ENCODE peak calls at places on chromosome X, in six cellular contexts. U is AG04450; O is CD4-positive, alpha-beta T cell; P is ascending aorta; C is CD8-positive, alpha-beta T cell; V is fibroblast of lung. Q is an unnamed sample.

GRCh38 chrX:150690126-150690525 is 3.1 kb upstream of the MTMR1 start:
- DNase-seq in V (peak; percentile 94), O (no peak), C (no peak), U (peak; percentile 54), P (no peak), Q (peak; percentile 61)

GRCh38 chrX:97021680-97022079 is 138.0 kb downstream of the RPA4 start:
- DNase-seq in V (peak; percentile 41), P (no peak), U (no peak), C (no peak), O (no peak), Q (no peak)

GRCh38 chrX:151870603-151871002 is 42.1 kb upstream of the MAGEA4 start:
- DNase-seq in P (no peak), V (peak; percentile 93), O (no peak), U (peak; percentile 55), C (no peak), Q (no peak)

GRCh38 chrX:18887821-18888205 is 96.1 kb downstream of the PHKA2 start:
- DNase-seq in U (no peak), C (no peak), P (no peak), V (no peak), O (no peak), Q (no peak)

GRCh38 chrX:20189171-20189570 is 47.5 kb upstream of the EIF1AX start:
- DNase-seq in O (no peak), P (no peak), C (no peak), V (no peak), U (no peak), Q (no peak)

GRCh38 chrX:129549124-129549523 is 9.1 kb downstream of the OCRL start:
- DNase-seq in U (no peak), O (no peak), P (no peak), C (no peak), V (no peak), Q (no peak)

GRCh38 chrX:53544936-53545335 is 110.8 kb upstream of the HSD17B10 start:
- DNase-seq in O (no peak), V (no peak), U (no peak), P (no peak), C (no peak), Q (no peak)

GRCh38 chrX:84363054-84363453 is 139.2 kb downstream of the HDX start:
- DNase-seq in C (no peak), P (no peak), V (peak; percentile 15), U (no peak), O (no peak), Q (no peak)

GRCh38 chrX:84735025-84735424 is 232.8 kb upstream of the HDX start:
- DNase-seq in C (no peak), O (no peak), V (peak; percentile 8), P (no peak), U (no peak), Q (peak; percentile 73)

GRCh38 chrX:122906726-122907125 is 277.4 kb upstream of the GRIA3 start:
- DNase-seq in O (no peak), V (no peak), U (no peak), C (no peak), P (no peak), Q (no peak)

DNA sequence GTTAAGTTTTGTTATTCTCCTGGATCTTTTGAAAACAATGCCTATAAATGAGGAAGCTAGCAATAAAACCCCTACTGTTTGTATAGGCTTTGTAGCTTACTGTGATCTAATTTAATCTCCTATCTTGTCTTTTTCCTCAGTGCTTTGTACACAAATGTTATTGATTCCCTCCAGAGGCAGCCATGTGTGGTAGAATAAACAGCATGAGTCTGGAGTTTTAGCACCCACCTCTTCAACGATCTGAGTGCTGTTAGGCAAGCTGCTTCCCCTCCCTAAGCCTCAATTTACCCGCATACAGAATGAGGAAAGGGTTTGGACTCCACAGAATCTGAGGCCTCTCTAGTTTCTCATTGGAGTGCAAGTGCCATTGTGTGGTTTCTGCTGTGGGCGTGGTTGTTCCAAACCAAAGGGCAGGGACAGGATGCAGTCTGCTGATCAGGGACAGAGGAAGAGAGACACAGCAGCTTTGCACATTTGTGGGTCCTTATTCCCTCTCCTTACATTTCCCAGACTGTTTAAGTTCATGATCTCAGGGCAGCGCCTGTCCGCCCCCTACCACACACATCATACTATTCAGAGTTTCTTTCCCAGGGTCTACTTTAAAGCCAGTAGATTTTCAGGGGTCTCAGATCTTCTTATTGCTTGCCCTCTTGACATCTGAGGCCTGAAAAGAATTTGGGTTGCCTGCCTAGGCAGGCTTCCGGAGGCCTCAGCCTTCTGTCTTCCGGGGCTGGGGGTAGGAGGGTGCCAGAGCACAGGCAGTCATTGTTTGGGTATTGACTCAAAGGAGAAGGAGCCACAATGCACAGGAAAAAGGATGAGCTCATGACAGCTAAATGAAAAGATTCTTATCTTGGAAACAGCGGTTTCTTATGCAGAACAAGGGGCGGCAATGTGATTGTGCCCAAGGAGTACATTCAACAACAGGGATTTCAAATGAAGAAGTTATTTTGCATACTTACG is 114.9 kb upstream of the TEX13D start:
- DNase-seq in V (peak; percentile 67), P (no peak), O (peak; percentile 44), C (peak; percentile 40), U (no peak), Q (no peak)
- H3K27ac ChIP-seq in V (no peak overlapping the region), P (no peak overlapping the region), O (peak overlapping the region; percentile 76), C (peak overlapping the region; percentile 27), U (no peak overlapping the region), Q (peak overlapping the region; percentile 78)

GRCh38 chrX:9343971-9344370 is 120.9 kb upstream of the TBL1X start:
- DNase-seq in U (no peak), V (no peak), C (no peak), O (no peak), P (no peak), Q (no peak)

GRCh38 chrX:9342581-9343051 is 122.2 kb upstream of the TBL1X start:
- DNase-seq in O (peak; percentile 27), U (no peak), C (no peak), P (peak; percentile 53), V (peak; percentile 80), Q (no peak)

GRCh38 chrX:9339603-9340569 is 125.0 kb upstream of the TBL1X start:
- DNase-seq in V (no peak), P (no peak), O (no peak), C (no peak), U (no peak), Q (no peak)

GRCh38 chrX:9340619-9341304 is 124.1 kb upstream of the TBL1X start:
- DNase-seq in V (peak; percentile 70), O (peak; percentile 30), U (no peak), P (no peak), C (no peak), Q (no peak)

DNA sequence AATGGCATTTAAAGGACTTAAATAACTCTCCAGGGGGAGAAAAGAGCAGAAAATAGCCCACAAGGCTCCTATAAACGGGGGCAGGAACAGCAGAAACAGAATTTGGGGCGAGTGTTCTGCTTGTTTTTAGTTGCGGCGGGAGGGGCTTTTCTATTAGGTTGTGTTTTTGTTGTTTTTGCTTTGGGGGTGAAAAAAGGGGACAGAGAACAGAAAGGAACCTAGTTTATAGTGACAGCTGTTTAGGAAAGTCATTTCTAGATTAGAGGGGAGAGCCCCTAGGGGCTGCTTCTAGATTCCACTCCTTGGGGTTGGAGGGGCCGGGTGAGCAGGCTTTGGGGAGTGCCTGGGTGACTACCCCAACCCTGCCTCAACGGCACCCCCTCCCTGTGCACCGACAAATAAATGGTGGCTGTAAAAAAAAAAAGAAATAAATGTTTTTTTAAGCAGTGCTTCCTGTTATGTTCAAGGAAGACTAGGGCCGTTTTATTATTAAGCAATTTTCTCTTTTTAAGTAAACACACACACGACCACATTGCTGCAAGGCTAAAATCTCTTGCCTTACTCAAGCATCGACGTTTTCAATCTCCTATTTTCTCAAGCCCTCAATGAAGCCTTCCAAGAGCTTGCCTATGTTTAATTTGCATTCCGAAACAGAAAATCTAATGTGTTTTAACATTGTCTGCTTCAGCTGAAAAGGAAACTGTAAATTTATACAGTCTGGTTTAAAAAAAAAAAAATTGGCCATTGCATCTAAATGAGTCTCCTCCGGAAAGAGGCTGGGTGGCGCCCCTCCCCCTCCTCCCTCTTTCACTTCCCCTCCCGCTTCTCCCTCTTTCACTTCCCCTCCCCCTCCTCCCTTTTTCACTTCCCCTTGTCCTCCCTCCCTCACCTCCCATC is 123.3 kb upstream of the TBL1X start:
- DNase-seq in O (peak; percentile 47), U (no peak), P (no peak), V (peak; percentile 53), C (no peak), Q (no peak)
- H3K27ac ChIP-seq in O (peak overlapping the region; percentile 83), U (peak overlapping the region; percentile 82), P (peak overlapping the region; percentile 88), V (peak overlapping the region; percentile 67), C (peak overlapping the region; percentile 81), Q (no peak overlapping the region)

GRCh38 chrX:37910186-37910585 is 62.8 kb upstream of the DYNLT3 start:
- DNase-seq in U (no peak), O (no peak), P (no peak), V (no peak), C (no peak), Q (no peak)
- H3K27ac ChIP-seq in U (no peak overlapping the region), O (no peak overlapping the region), P (no peak overlapping the region), V (no peak overlapping the region), C (no peak overlapping the region), Q (no peak overlapping the region)

GRCh38 chrX:24466025-24466424 is 939 bp downstream of the PDK3 start:
- DNase-seq in P (no peak), U (no peak), C (no peak), V (no peak), O (no peak), Q (no peak)
- H3K27ac ChIP-seq in P (peak overlapping the region; percentile 90), U (no peak overlapping the region), C (peak overlapping the region; percentile 77), V (no peak overlapping the region), O (peak overlapping the region; percentile 80), Q (no peak overlapping the region)

GRCh38 chrX:39532761-39533160 is 565.0 kb downstream of the BCOR start:
- DNase-seq in V (no peak), P (no peak), C (no peak), U (no peak), O (no peak), Q (no peak)

GRCh38 chrX:39525758-39526157 is 572.0 kb downstream of the BCOR start:
- DNase-seq in P (no peak), C (no peak), O (no peak), U (no peak), V (no peak), Q (no peak)

GRCh38 chrX:39528161-39528560 is 569.6 kb downstream of the BCOR start:
- DNase-seq in C (no peak), O (no peak), U (no peak), V (no peak), P (no peak), Q (no peak)

GRCh38 chrX:39527045-39527444 is 570.7 kb downstream of the BCOR start:
- DNase-seq in O (no peak), P (no peak), C (no peak), V (peak; percentile 75), U (no peak), Q (no peak)
- H3K27ac ChIP-seq in O (no peak overlapping the region), P (no peak overlapping the region), C (no peak overlapping the region), V (no peak overlapping the region), U (no peak overlapping the region), Q (no peak overlapping the region)

DNA sequence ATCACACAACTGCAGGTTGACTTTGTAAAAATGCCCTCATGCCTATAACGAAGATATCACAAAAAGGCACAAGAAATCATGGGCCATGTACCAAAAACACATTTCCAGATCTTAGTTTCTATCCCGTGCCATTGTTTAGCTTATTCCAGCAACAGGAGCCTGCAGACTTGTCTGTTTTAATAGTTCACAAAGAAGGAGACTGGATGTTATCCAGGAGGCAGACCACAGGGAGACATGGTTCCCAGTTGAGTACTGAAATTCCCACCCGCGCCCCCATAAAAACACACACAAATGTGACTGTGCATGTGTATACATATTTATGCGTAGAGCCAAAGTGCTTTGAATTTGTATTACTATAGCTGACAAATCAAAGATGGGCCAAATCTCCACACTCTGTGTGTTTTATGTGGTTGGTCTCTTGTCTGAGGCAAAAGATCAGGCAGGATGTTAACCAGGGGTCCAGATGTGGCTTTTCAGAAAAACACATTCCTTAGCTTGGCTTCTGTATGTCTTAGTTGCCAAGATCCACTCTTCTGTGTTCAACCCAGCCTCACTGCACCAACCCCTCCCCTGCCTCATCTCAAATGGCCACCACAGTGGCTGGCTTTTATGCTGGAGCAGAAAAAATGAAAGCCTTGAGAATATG is 469.2 kb upstream of the DIPK2B start:
- DNase-seq in V (peak; percentile 75), C (no peak), O (no peak), P (no peak), U (peak; percentile 29), Q (no peak)
- H3K27ac ChIP-seq in V (peak overlapping the region; percentile 80), C (no peak overlapping the region), O (no peak overlapping the region), P (no peak overlapping the region), U (peak overlapping the region; percentile 70), Q (no peak overlapping the region)

Q was measured in epithelial cell of prostate.